ENCODE peak calls at places on chromosomes 2 and 18, in five cellular contexts. S, T, P, C and A are unnamed samples.
A peak's percentile ranks its signal among the peaks of the same experiment; 100 is the strongest.

GRCh38 chr2:36618381-36618780 is 20.4 kb upstream of the FEZ2 start:
- DNase-seq in S (no peak), T (no peak), P (peak; percentile 79), C (no peak), A (peak; percentile 72)

GRCh38 chr2:166406374-166406773 is 30.6 kb upstream of the SCN9A start:
- DNase-seq in S (no peak), T (no peak), P (no peak), C (no peak), A (no peak)

GRCh38 chr2:119111115-119111975 is 47.2 kb downstream of the C1QL2 start:
- DNase-seq in S (no peak), T (no peak), P (peak; percentile 64), C (no peak), A (no peak)

GRCh38 chr18:46555724-46556123 is 101.3 kb downstream of the LOXHD1 start:
- DNase-seq in S (no peak), T (no peak), P (peak; percentile 34), C (no peak), A (peak; percentile 4)

GRCh38 chr2:5914831-5915611 is 222.8 kb downstream of the SOX11 start:
- DNase-seq in S (peak; percentile 29), T (no peak), P (peak; percentile 2), C (no peak), A (no peak)

GRCh38 chr18:13587937-13588336 is 138.4 kb downstream of the FAM210A start:
- DNase-seq in S (no peak), T (no peak), P (no peak), C (no peak), A (no peak)

GRCh38 chr2:38945372-38945771 is 55.7 kb downstream of the ARHGEF33 start:
- DNase-seq in S (no peak), T (no peak), P (no peak), C (no peak), A (no peak)

GRCh38 chr18:42446195-42446594 is 491.2 kb downstream of the PIK3C3 start:
- DNase-seq in S (no peak), T (no peak), P (no peak), C (no peak), A (no peak)

GRCh38 chr18:48796491-48797205 is 154.1 kb downstream of the SMAD7 start:
- DNase-seq in S (no peak), T (peak; percentile 27), P (no peak), C (peak; percentile 6), A (no peak)

GRCh38 chr2:240436626-240437180 is 1.2 kb downstream of the GPC1 start:
- DNase-seq in S (peak; percentile 85), T (peak; percentile 51), P (peak; percentile 18), C (peak; percentile 35), A (no peak)

DNA sequence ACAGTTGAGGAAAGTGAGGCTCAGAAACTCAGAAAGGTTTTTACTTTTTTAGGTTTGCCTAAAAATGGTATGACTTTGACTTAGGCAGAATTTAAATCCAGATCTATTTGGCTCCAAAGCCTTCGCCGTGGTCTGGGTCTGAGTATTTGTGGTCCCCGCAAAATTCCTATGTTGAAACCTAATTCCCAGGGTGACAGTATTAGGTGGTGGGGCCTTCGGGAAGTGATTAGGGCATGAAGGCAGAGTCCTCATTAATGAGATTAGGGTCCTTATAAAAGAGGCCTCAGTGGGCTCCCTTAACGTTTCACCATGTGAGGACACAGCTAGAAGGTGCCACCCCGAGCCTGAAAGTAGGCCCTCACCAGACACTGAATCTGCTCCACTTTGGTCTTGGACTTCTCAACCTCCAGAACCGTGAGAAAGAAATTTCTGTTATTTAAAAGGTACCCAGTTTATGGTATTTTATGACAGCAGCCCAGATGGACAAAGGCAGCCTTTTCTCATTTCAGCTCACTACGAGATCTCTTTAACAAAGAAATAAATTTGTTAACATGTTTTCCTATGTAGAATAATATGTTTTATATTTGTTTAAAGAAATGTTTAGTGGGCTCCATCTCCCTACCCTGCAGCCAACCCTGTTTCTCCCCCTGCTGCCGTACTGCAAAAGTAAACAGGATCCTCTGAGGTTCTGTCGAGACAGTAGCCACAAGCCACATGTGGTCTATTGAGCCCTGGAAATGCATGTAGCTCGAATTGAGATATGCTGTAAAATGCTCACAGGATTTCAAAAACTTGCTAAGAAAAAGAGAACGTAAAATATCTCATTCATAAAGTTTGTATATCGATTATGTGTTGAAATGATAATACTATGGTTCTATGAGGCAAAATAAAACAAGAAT is 80.6 kb downstream of the MOGAT1 start:
- DNase-seq in S (no peak), T (no peak), P (no peak), C (no peak), A (no peak)
- H3K27ac ChIP-seq in S (no peak overlapping the region), T (no peak overlapping the region), P (no peak overlapping the region), C (no peak overlapping the region), A (no peak overlapping the region)

GRCh38 chr2:237967463-237967871 is 653 bp downstream of the UBE2F start:
- DNase-seq in S (peak; percentile 80), T (peak; percentile 69), P (peak; percentile 11), C (peak; percentile 45), A (peak; percentile 38)

GRCh38 chr2:237964578-237965404 is 2.0 kb upstream of the UBE2F start:
- DNase-seq in S (no peak), T (no peak), P (peak; percentile 88), C (no peak), A (peak; percentile 58)

GRCh38 chr2:237966565-237967462 is at the start of gene UBE2F:
- DNase-seq in S (peak; percentile 99), T (peak; percentile 98), P (peak; percentile 98), C (peak; percentile 97), A (peak; percentile 97)

GRCh38 chr2:237966250-237966564 is 607 bp upstream of the UBE2F start:
- DNase-seq in S (no peak), T (no peak), P (no peak), C (no peak), A (no peak)

DNA sequence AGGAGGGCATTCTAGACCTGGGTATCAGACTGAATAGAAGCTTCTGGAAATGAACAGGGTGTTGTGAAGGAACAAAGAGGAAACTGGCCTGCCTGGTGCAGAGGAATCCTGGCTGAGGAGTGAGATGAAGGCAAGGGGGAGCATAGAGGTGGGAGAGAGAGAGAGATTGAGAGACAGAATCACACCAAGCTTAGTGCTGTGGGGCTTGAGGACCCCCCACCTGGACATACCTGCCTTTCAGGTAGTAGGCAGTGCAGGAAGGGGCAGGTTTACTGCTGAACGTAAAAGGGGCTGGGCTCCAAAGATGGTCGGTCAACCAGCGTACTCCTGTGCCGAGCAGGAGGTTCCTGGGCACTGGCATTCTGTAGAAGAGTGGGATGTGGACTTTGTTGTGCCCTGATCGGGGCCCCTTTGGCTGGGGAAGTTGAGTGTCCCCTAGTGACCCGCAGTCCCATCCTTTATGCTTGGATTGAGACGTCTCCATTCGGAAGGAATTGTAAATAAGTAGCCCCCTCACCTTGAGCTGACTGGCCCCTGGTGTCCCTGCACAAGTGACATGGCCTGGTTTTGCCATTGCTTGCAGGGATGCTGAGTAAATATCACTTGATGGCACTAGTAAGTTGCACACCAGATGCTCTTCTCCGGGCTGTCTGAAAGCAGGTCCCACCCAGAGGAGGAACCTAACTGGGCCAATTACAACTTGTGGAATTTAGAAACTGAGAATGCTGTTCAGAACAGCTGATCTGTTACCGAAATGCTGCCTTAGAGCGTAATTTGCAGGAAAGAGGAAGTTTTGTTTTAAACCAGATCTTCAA is 1.4 kb downstream of the UBE2F start:
- DNase-seq in S (no peak), T (no peak), P (peak; percentile 7), C (peak; percentile 65), A (peak; percentile 34)
- TF ChIP-seq CTCF in S (peak; percentile 7), T (no peak), P (no peak), C (no peak), A (no peak)

GRCh38 chr2:158391876-158392275 is 64.7 kb downstream of the CCDC148 start:
- DNase-seq in S (no peak), T (no peak), P (peak; percentile 53), C (no peak), A (peak; percentile 26)
- H3K27ac ChIP-seq in S (no peak overlapping the region), T (no peak overlapping the region), P (no peak overlapping the region), C (no peak overlapping the region), A (no peak overlapping the region)

GRCh38 chr2:231115651-231116050 is 9.2 kb downstream of the HTR2B start:
- DNase-seq in S (no peak), T (no peak), P (no peak), C (no peak), A (no peak)

GRCh38 chr2:231113489-231113888 is 11.4 kb downstream of the HTR2B start:
- DNase-seq in S (no peak), T (no peak), P (no peak), C (no peak), A (no peak)

GRCh38 chr2:231111987-231112386 is 12.9 kb downstream of the HTR2B start:
- DNase-seq in S (no peak), T (no peak), P (peak; percentile 41), C (no peak), A (no peak)

GRCh38 chr2:231110551-231110950 is 14.3 kb downstream of the HTR2B start:
- DNase-seq in S (no peak), T (no peak), P (peak; percentile 17), C (no peak), A (no peak)
- TF ChIP-seq CTCF in S (no peak), T (no peak), P (peak; percentile 33), C (peak; percentile 48), A (no peak)

DNA sequence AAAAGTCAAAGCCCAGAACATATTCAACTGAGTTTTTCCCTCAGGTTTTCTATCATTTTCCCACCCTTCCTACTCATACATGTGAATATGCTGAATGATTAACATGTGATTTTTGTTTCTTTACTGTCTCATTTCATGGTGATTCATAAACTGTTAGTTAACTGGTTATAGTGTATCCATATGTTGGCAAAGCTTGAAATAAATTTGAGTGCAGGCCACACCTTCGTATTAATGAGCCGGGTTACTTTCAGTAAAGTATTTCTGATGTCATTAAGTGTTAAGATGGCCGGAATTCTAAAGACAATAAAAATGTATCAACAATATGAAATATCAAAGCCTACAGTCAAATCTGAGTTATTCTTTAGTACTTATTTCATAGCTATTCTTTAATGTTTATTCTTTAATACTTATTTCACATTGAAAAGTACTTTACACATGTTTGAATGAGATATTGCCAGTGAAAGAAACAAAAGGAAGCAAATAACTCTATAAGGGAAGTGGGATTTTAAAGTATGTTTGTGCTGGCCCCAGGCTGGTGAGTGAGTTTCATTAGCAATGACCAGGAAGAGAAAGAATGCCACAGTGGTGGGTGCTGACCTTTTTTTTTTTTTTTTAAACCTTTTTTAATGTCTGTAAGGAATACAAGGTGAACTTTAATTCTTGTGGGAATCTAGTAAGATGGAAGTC is 178.6 kb downstream of the NEDD4L start:
- DNase-seq in S (no peak), T (no peak), P (peak; percentile 51), C (no peak), A (no peak)
- H3K27ac ChIP-seq in S (peak overlapping the region; percentile 97), T (peak overlapping the region; percentile 83), P (peak overlapping the region; percentile 86), C (no peak overlapping the region), A (no peak overlapping the region)

DNA sequence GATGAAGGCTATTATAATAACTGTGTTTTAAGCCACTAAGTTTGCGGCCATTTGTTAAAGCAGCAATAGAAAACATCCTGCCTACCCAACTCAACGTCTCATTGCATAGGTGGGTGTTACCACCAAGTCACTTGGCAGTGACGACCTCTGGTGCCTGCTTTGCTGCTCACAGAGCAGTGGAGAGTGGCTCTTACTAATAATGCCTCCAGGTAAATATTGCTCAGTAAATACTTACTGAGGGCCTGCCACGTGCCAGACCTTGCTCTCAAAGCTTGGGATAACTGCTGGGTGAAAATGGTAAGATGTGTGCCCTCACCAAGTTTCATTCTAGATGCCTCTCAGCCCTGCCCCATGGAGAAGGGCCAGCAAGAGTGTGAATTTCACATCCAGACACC is 27.7 kb downstream of the ITGA6 start:
- DNase-seq in S (no peak), T (no peak), P (peak; percentile 76), C (no peak), A (no peak)
- TF ChIP-seq CTCF in S (no peak), T (no peak), P (peak; percentile 35), C (no peak), A (no peak)